ENCODE peak calls at places on chromosomes 16 and 17, in nine cellular contexts. T is upper lobe of right lung, C is heart right ventricle, V is MM.1S, E is brain microvascular endothelial cell, Z is BJ, D is mammary epithelial cell, O is neural progenitor cell, N is colonic mucosa. R is an unnamed sample.

GRCh38 chr16:14179116-14179515 is 108.0 kb downstream of the MRTFB start:
- DNase-seq in C (no peak), Z (no peak), E (no peak), T (no peak), D (peak; percentile 33), O (no peak), N (no peak), V (no peak), R (peak; percentile 47)

GRCh38 chr16:48912360-48912759 is 302.4 kb upstream of the N4BP1 start:
- DNase-seq in Z (no peak), D (no peak), N (no peak), T (no peak), V (peak; percentile 19), O (no peak), C (no peak), E (no peak), R (no peak)

GRCh38 chr17:44794699-44795413 is 35.2 kb downstream of the GJC1 start:
- DNase-seq in N (no peak), T (peak; percentile 38), C (peak; percentile 55), O (no peak), Z (peak; percentile 82), V (no peak), E (peak; percentile 81), D (peak; percentile 79), R (peak; percentile 89)

GRCh38 chr16:3951861-3952332 is 71.4 kb upstream of the CREBBP start:
- DNase-seq in T (no peak), V (no peak), C (no peak), Z (no peak), D (no peak), N (no peak), O (no peak), E (no peak), R (peak; percentile 35)

GRCh38 chr17:38745545-38745944 is 2.6 kb downstream of the PCGF2 start:
- DNase-seq in E (no peak), T (no peak), N (peak; percentile 36), C (no peak), D (no peak), Z (no peak), V (no peak), O (no peak), R (no peak)

GRCh38 chr16:78133919-78134318 is 34.5 kb downstream of the WWOX start:
- DNase-seq in E (no peak), C (no peak), Z (no peak), D (no peak), O (no peak), N (no peak), T (no peak), V (no peak), R (no peak)

GRCh38 chr16:986925-987581 is 5.5 kb downstream of the SOX8 start:
- DNase-seq in N (no peak), O (no peak), D (no peak), C (no peak), T (no peak), V (no peak), E (no peak), Z (no peak), R (no peak)

GRCh38 chr17:44556854-44557606 is at the start of gene FZD2:
- DNase-seq in C (peak; percentile 90), T (peak; percentile 83), E (peak; percentile 97), Z (peak; percentile 96), D (peak; percentile 93), V (peak; percentile 92), O (peak; percentile 98), N (peak; percentile 74), R (peak; percentile 79)

GRCh38 chr17:67713169-67713568 is 4.6 kb upstream of the NOL11 start:
- DNase-seq in Z (no peak), E (no peak), O (no peak), V (no peak), D (no peak), T (no peak), C (no peak), N (no peak), R (no peak)

GRCh38 chr17:29578626-29579485 is 10.4 kb downstream of the TP53I13 start:
- DNase-seq in D (no peak), C (no peak), T (no peak), E (no peak), V (no peak), N (no peak), O (no peak), Z (no peak), R (no peak)

GRCh38 chr17:63445571-63446217 is 412 bp downstream of the CYB561 start:
- DNase-seq in E (no peak), D (peak; percentile 68), Z (no peak), T (peak; percentile 81), N (peak; percentile 56), C (no peak), O (peak; percentile 83), V (peak; percentile 63), R (peak; percentile 24)

GRCh38 chr17:1143573-1143972 is 36.2 kb downstream of the ABR start:
- DNase-seq in V (no peak), D (no peak), C (no peak), O (peak; percentile 93), E (peak; percentile 14), N (no peak), Z (no peak), T (no peak), R (no peak)

GRCh38 chr17:29645516-29646051 is 22.9 kb upstream of the CORO6 start:
- DNase-seq in O (no peak), Z (peak; percentile 82), V (no peak), C (peak; percentile 61), E (peak; percentile 49), D (peak; percentile 75), N (peak; percentile 35), T (peak; percentile 73), R (peak; percentile 17)

GRCh38 chr17:45277216-45277849 is 15.4 kb upstream of the SPATA32 start:
- DNase-seq in D (peak; percentile 72), V (peak; percentile 89), T (peak; percentile 96), E (peak; percentile 89), O (peak; percentile 94), Z (no peak), N (peak; percentile 94), C (peak; percentile 94), R (peak; percentile 83)

GRCh38 chr16:89491238-89491869 is 993 bp upstream of the ANKRD11 start:
- DNase-seq in D (no peak), E (no peak), V (no peak), O (peak; percentile 53), N (no peak), T (no peak), C (no peak), Z (no peak), R (no peak)

GRCh38 chr16:89489731-89490385 is 503 bp downstream of the ANKRD11 start:
- DNase-seq in D (no peak), V (no peak), E (no peak), Z (no peak), O (no peak), C (no peak), T (peak; percentile 73), N (no peak), R (no peak)

GRCh38 chr16:89490386-89491237 is at the start of gene ANKRD11:
- DNase-seq in Z (peak; percentile 98), T (peak; percentile 99), E (peak; percentile 100), N (peak; percentile 99), C (peak; percentile 99), D (peak; percentile 100), O (peak; percentile 100), V (peak; percentile 96), R (peak; percentile 99)

GRCh38 chr16:89491974-89492687 is 1.8 kb upstream of the ANKRD11 start:
- DNase-seq in T (no peak), N (no peak), Z (no peak), E (no peak), C (no peak), O (no peak), D (no peak), V (no peak), R (no peak)

GRCh38 chr16:89489040-89489721 is 1.2 kb downstream of the ANKRD11 start:
- DNase-seq in C (peak; percentile 89), T (peak; percentile 91), E (peak; percentile 91), Z (peak; percentile 67), N (peak; percentile 86), D (peak; percentile 90), V (peak; percentile 81), O (peak; percentile 86), R (peak; percentile 85)
- TF ChIP-seq CTCF in C (peak; percentile 40), T (peak; percentile 49), E (peak; percentile 39), Z (peak; percentile 43), N (no peak), D (peak; percentile 31), V (no peak), O (peak; percentile 44), R (no peak)

DNA sequence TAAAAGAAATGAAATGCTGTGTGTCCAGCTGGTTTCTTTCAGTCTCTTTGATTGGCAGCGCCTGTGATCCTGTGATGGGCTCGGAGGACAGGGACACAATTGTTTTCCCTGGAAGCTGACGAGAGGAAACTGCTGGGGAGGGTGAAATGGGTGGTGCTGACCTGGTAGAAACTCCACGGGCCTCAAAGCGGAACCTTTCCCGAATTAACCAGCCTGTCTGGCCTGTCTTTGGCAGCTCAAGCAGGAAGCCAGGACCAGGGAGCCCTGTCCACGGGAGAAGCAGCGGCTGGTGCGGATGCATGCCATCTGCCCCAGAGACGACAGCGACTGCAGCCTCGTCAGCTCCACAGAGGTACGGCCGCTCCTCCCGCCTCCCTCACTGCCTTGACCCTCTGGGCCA is 22.4 kb downstream of the CARD14 start:
- DNase-seq in E (no peak), Z (no peak), C (peak; percentile 43), V (no peak), T (no peak), D (peak; percentile 20), O (no peak), N (no peak), R (peak; percentile 14)
- H3K4me3 ChIP-seq in E (no peak overlapping the region), Z (no peak overlapping the region), C (no peak overlapping the region), V (no peak overlapping the region), T (no peak overlapping the region), D (no peak overlapping the region), O (no peak overlapping the region), N (no peak overlapping the region), R (peak overlapping the region; percentile 11)

GRCh38 chr16:85767569-85767968 is 16.7 kb upstream of the C16orf74 start:
- DNase-seq in D (peak; percentile 92), V (no peak), C (no peak), O (no peak), Z (peak; percentile 46), N (no peak), E (peak; percentile 82), T (no peak), R (peak; percentile 91)

GRCh38 chr16:85768225-85768624 is 17.3 kb upstream of the C16orf74 start:
- DNase-seq in D (no peak), E (no peak), C (no peak), O (peak; percentile 59), T (no peak), V (no peak), N (no peak), Z (no peak), R (no peak)

GRCh38 chr16:85773044-85773443 is 22.1 kb upstream of the C16orf74 start:
- DNase-seq in E (no peak), Z (no peak), O (no peak), T (no peak), D (no peak), N (no peak), V (no peak), C (no peak), R (no peak)

GRCh38 chr16:85774136-85774535 is 23.2 kb upstream of the C16orf74 start:
- DNase-seq in E (no peak), Z (no peak), T (no peak), C (no peak), O (no peak), V (no peak), D (no peak), N (no peak), R (no peak)

GRCh38 chr16:85770741-85771140 is 19.8 kb upstream of the C16orf74 start:
- DNase-seq in Z (no peak), C (no peak), O (no peak), N (no peak), T (no peak), D (no peak), E (no peak), V (no peak), R (no peak)
- H3K36me3 ChIP-seq in Z (peaks cover 2% of the 10 kb centered on the region), C (no peaks in the 10 kb centered on the region), O (no peaks in the 10 kb centered on the region), N (no peaks in the 10 kb centered on the region), T (peaks cover 10% of the 10 kb centered on the region), D (no peaks in the 10 kb centered on the region), E (no peaks in the 10 kb centered on the region), V (no peaks in the 10 kb centered on the region), R (no peaks in the 10 kb centered on the region)

GRCh38 chr17:20086416-20087074 is 77.4 kb downstream of the SPECC1 start:
- DNase-seq in N (no peak), C (no peak), O (no peak), T (no peak), V (no peak), E (no peak), Z (no peak), D (no peak), R (no peak)
- TF ChIP-seq CTCF in N (no peak), C (peak; percentile 23), O (no peak), T (no peak), V (no peak), E (no peak), Z (no peak), D (no peak), R (no peak)